ENCODE peak calls at places on chromosomes 5 and 9, in four cellular contexts. E, F, P and A are unnamed samples.

GRCh38 chr5:52801329-52801728 is 13.6 kb downstream of the ITGA1 start:
- DNase-seq in P (peak), F (no peak), E (no peak), A (no peak)

GRCh38 chr9:111876179-111876578 is 20.4 kb upstream of the UGCG start:
- DNase-seq in E (no peak), F (no peak), P (no peak), A (no peak)

GRCh38 chr9:136437430-136437829 is 2.2 kb downstream of the INPP5E start:
- DNase-seq in P (no peak), E (no peak), F (no peak), A (no peak)

GRCh38 chr9:7053903-7054302 is 296.1 kb downstream of the KDM4C start:
- DNase-seq in F (no peak), P (no peak), E (no peak), A (no peak)

GRCh38 chr5:532521-533242 is 8.4 kb upstream of the SLC9A3 start:
- DNase-seq in E (peak), F (no peak), P (no peak), A (no peak)

GRCh38 chr5:119332978-119333401 is 22.8 kb upstream of the TNFAIP8 start:
- DNase-seq in E (no peak), F (no peak), P (peak), A (no peak)

GRCh38 chr5:88861213-88861612 is 21.8 kb downstream of the MEF2C start:
- DNase-seq in E (no peak), F (no peak), P (no peak), A (no peak)

GRCh38 chr5:90022711-90023053 is 386.9 kb downstream of the CETN3 start:
- DNase-seq in F (no peak), E (no peak), P (no peak), A (no peak)

GRCh38 chr9:90607701-90608122 is 34.9 kb downstream of the DIRAS2 start:
- DNase-seq in P (no peak), F (no peak), E (no peak), A (no peak)

GRCh38 chr5:177116631-177117373 is 16.8 kb upstream of the NSD1 start:
- DNase-seq in F (peak), P (peak), E (peak), A (no peak)

GRCh38 chr5:129988453-129988852 is 84.2 kb downstream of the CHSY3 start:
- DNase-seq in F (no peak), E (no peak), P (no peak), A (no peak)

GRCh38 chr9:79149585-79149984 is 422.2 kb upstream of the TLE4 start:
- DNase-seq in P (no peak), E (no peak), F (no peak), A (no peak)

GRCh38 chr5:67166460-67166871 is 30.1 kb downstream of the CD180 start:
- DNase-seq in F (no peak), E (peak), P (peak), A (no peak)

GRCh38 chr5:158013939-158014338 is 155.0 kb upstream of the CLINT1 start:
- DNase-seq in F (peak), E (no peak), P (peak), A (no peak)

GRCh38 chr9:91197232-91198181 is 164.2 kb downstream of the AUH start:
- DNase-seq in E (no peak), F (peak), P (no peak), A (no peak)

GRCh38 chr5:40359854-40360253 is 319.9 kb upstream of the PTGER4 start:
- DNase-seq in E (no peak), F (no peak), P (no peak), A (no peak)

DNA sequence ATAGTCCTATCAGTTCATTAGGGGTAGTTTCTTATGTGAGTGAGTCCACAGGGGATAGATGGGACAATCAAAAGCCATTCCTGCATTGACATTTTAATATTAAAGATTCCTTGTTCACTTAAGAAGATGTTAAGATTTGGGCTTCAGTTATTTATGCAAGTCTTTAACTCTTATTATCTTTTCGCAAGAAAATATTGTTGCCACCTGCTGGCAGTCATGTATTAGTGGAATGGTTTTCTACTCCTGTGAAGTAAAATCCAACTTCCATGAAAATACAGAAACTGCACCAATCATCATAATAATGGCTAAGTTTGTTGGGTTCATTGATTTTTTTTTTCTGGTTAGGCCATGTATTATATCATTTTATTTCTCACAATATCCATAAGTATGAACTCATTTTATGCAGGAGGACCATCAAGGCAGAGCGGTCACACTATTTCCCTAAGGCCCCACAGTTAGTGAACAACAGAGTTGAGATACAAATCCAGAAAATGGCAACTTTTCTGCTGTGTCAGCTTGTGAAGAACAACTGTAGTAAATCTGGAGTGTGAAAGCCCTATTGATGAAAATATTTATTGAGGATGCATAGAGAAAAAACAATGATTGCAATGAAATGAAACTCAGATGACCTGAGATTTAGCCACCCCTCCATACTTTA is 88.5 kb upstream of the TXNDC8 start:
- DNase-seq in P (no peak), E (no peak), F (no peak), A (no peak)
- TF ChIP-seq CTCF in P (peak), E (peak), F (no peak), A (peak)

DNA sequence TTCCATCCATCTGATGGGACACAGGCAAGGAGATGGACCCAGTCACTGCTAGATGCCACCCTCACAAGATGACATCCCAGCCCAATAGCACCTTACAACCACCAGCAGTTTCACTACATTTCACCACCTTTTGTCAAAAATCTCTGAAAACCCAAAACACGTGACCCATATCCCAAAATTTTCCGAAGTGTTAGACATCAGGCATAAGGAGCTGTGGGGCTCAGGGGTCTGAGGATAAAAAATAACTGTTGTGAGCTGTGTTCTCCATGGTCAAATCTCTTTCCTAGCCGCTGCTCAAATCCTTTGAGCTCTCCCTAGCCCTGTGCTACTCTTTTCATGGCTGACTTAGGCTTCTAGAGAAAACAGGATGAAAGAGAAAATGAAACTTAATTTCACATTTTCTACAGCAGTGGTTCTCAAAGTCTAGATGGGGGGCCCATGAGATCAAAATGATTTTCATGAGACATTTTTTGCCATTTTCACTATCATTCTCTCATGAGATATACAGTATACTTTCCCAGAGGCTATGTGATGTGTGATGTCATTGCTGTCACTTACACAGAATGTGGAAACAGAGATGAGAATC is 40.7 kb downstream of the TIMD4 start:
- DNase-seq in F (no peak), E (no peak), P (no peak), A (no peak)
- TF ChIP-seq CTCF in F (no peak), E (no peak), P (no peak), A (no peak)

DNA sequence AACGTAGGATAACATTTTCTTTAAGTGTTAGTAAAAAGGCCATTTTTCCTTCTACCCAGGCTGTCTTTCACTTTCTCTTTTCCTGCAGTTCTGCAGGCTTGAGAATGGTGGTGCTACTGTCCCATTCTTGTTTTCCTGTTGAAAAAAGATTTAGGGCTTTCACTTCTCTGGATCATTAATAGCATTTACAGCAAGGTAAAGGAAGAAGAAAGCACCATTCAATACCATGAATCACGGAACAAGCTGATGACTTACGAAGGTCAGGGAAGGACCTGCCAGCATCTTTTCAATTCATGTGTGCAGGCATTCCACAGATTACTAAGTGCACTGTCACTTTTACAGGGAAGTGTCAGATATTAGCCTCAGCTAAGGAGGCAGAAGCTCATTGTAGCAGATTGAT is 292.8 kb downstream of the YTHDC2 start:
- DNase-seq in F (no peak), P (no peak), E (no peak), A (no peak)
- TF ChIP-seq CTCF in F (no peak), P (peak), E (peak), A (peak)

GRCh38 chr5:44708611-44709010 is 100.1 kb upstream of the MRPS30 start:
- DNase-seq in E (no peak), P (no peak), F (no peak), A (no peak)
- TF ChIP-seq CTCF in E (no peak), P (no peak), F (no peak), A (no peak)